ENCODE peak calls at places on chromosomes 7 and 10, in four cellular contexts. Y is kidney, G is lower lobe of right lung, N is cardiac muscle cell. B is an unnamed sample.

GRCh38 chr7:45092100-45092930 is 3.5 kb upstream of the NACAD start:
- DNase-seq in N (no peak), G (no peak), Y (no peak), B (no peak)

GRCh38 chr7:33757563-33758165 is 147.7 kb upstream of the BMPER start:
- DNase-seq in Y (no peak), N (peak; percentile 75), G (no peak), B (no peak)

GRCh38 chr10:113890769-113891168 is 36.3 kb downstream of the NHLRC2 start:
- DNase-seq in G (no peak), N (no peak), Y (no peak), B (no peak)

GRCh38 chr7:34596887-34597286 is 61.1 kb upstream of the NPSR1 start:
- DNase-seq in G (no peak), Y (no peak), N (peak; percentile 5), B (no peak)

GRCh38 chr10:33483124-33483794 is 148.8 kb upstream of the NRP1 start:
- DNase-seq in Y (no peak), N (no peak), G (no peak), B (no peak)

GRCh38 chr10:11162828-11163599 is 145.3 kb downstream of the CELF2 start:
- DNase-seq in N (peak; percentile 69), G (peak; percentile 82), Y (no peak), B (peak; percentile 81)

GRCh38 chr7:129970816-129971215 is 18.1 kb upstream of the UBE2H start:
- DNase-seq in N (no peak), Y (peak; percentile 81), G (no peak), B (peak; percentile 80)

GRCh38 chr7:78207262-78207661 is 408.7 kb downstream of the PHTF2 start:
- DNase-seq in N (no peak), G (no peak), Y (no peak), B (no peak)

GRCh38 chr10:32120147-32120546 is 63.9 kb upstream of the KIF5B start:
- DNase-seq in G (no peak), Y (no peak), N (no peak), B (no peak)

GRCh38 chr10:17833656-17834055 is 24.5 kb downstream of the MRC1 start:
- DNase-seq in G (no peak), N (no peak), Y (no peak), B (no peak)

GRCh38 chr10:32207544-32207943 is 139.4 kb downstream of the EPC1 start:
- DNase-seq in Y (no peak), N (peak; percentile 51), G (peak; percentile 62), B (peak; percentile 73)

GRCh38 chr7:106127984-106128780 is 16.1 kb upstream of the SYPL1 start:
- DNase-seq in G (no peak), N (no peak), Y (no peak), B (no peak)

GRCh38 chr7:30141405-30142045 is 6.7 kb downstream of the MTURN start:
- DNase-seq in N (no peak), Y (no peak), G (no peak), B (no peak)

GRCh38 chr7:29871787-29872398 is 65.6 kb downstream of the WIPF3 start:
- DNase-seq in G (no peak), N (no peak), Y (no peak), B (no peak)

GRCh38 chr7:134948736-134949135 is 37.6 kb upstream of the AGBL3 start:
- DNase-seq in N (no peak), Y (no peak), G (no peak), B (no peak)

GRCh38 chr10:33052476-33052875 is 94.4 kb upstream of the ITGB1 start:
- DNase-seq in N (no peak), Y (no peak), G (no peak), B (no peak)

GRCh38 chr10:72285972-72286521 is 12.3 kb downstream of the DDIT4 start:
- DNase-seq in G (no peak), Y (peak; percentile 92), N (no peak), B (no peak)

GRCh38 chr7:69871886-69872592 is 273.8 kb downstream of the AUTS2 start:
- DNase-seq in N (peak; percentile 42), G (no peak), Y (no peak), B (no peak)

GRCh38 chr7:43585521-43585920 is 2.6 kb downstream of the STK17A start:
- DNase-seq in Y (no peak), G (no peak), N (no peak), B (no peak)

GRCh38 chr10:30228638-30229037 is 120.4 kb downstream of the MTPAP start:
- DNase-seq in N (no peak), Y (no peak), G (no peak), B (no peak)

GRCh38 chr7:138916731-138917130 is 64.5 kb downstream of the KIAA1549 start:
- DNase-seq in G (no peak), N (no peak), Y (no peak), B (no peak)

GRCh38 chr10:122911889-122912484 is 1.6 kb downstream of the FAM24A start:
- DNase-seq in Y (no peak), N (peak; percentile 81), G (peak; percentile 45), B (peak; percentile 24)

GRCh38 chr7:39271386-39271785 is 293.7 kb downstream of the POU6F2 start:
- DNase-seq in Y (peak; percentile 72), G (peak; percentile 73), N (peak; percentile 73), B (peak; percentile 22)

GRCh38 chr10:67763499-67764011 is 67.6 kb upstream of the CTNNA3 start:
- DNase-seq in N (peak; percentile 73), Y (peak; percentile 91), G (peak; percentile 84), B (peak; percentile 75)

GRCh38 chr10:119316729-119317097 is 109.3 kb downstream of the GRK5 start:
- DNase-seq in N (no peak), Y (no peak), G (no peak), B (no peak)

GRCh38 chr10:103712898-103713498 is 142.4 kb downstream of the SH3PXD2A start:
- DNase-seq in N (peak; percentile 86), Y (peak; percentile 79), G (peak; percentile 73), B (peak; percentile 87)

GRCh38 chr7:5622286-5622685 is 159.2 kb downstream of the RNF216 start:
- DNase-seq in N (no peak), G (no peak), Y (peak; percentile 74), B (no peak)

GRCh38 chr7:132609222-132609621 is 33.0 kb upstream of the PLXNA4 start:
- DNase-seq in G (no peak), N (no peak), Y (no peak), B (no peak)

GRCh38 chr7:111091623-111092370 is 870 bp downstream of the LRRN3 start:
- DNase-seq in Y (no peak), G (no peak), N (no peak), B (no peak)

GRCh38 chr7:124840435-124840834 is 74.8 kb upstream of the GPR37 start:
- DNase-seq in N (no peak), G (no peak), Y (no peak), B (no peak)

GRCh38 chr7:153432056-153432455 is 620.1 kb upstream of the DPP6 start:
- DNase-seq in G (no peak), N (peak; percentile 3), Y (no peak), B (no peak)

GRCh38 chr10:31760674-31761081 is 168.0 kb downstream of the ARHGAP12 start:
- DNase-seq in G (no peak), N (no peak), Y (no peak), B (no peak)

GRCh38 chr7:15113752-15114151 is 211.2 kb upstream of the DGKB start:
- DNase-seq in Y (no peak), G (no peak), N (no peak), B (no peak)

GRCh38 chr10:71067098-71067760 is 145.1 kb upstream of the UNC5B start:
- DNase-seq in Y (no peak), N (no peak), G (no peak), B (no peak)

GRCh38 chr7:27364344-27364758 is 121.7 kb downstream of the EVX1 start:
- DNase-seq in Y (no peak), N (no peak), G (no peak), B (peak; percentile 44)

GRCh38 chr10:123865880-123866279 is 25.7 kb downstream of the CPXM2 start:
- DNase-seq in G (no peak), N (no peak), Y (no peak), B (no peak)

GRCh38 chr7:55179897-55180682 is 161.3 kb downstream of the EGFR start:
- DNase-seq in N (no peak), Y (no peak), G (no peak), B (no peak)

GRCh38 chr7:100682991-100683658 is 9.6 kb downstream of the GNB2 start:
- DNase-seq in G (peak; percentile 46), N (no peak), Y (peak; percentile 78), B (no peak)
- H3K36me3 ChIP-seq in G (peaks cover 100% of the 10 kb centered on the region), N (peaks cover 60% of the 10 kb centered on the region), Y (peaks cover 26% of the 10 kb centered on the region), B (no peaks in the 10 kb centered on the region)

DNA sequence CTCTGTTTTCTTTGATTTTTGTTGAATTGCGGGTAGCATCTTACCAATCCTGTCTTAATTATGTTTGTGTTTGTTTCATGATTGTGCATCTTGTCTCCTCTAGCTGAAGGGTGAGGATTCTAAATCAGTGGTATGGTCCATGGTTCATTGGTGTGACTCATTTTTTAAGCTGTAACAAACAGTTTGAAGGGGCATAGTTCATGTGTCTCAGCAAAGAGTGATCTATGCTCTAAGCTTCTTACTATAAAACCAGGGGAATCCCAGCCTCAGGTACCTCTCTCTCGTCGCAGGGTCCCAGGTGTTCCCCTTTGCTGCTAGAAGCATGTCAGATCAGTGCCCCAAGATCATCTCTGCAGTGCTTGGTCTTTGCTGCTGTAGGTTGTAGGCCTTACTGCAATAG is 100.1 kb downstream of the OTUD1 start:
- DNase-seq in N (no peak), Y (no peak), G (no peak), B (no peak)
- H3K4me1 ChIP-seq in N (no peaks in the 10 kb centered on the region), Y (peaks cover 2% of the 10 kb centered on the region), G (peaks cover 22% of the 10 kb centered on the region), B (peaks cover 7% of the 10 kb centered on the region)

DNA sequence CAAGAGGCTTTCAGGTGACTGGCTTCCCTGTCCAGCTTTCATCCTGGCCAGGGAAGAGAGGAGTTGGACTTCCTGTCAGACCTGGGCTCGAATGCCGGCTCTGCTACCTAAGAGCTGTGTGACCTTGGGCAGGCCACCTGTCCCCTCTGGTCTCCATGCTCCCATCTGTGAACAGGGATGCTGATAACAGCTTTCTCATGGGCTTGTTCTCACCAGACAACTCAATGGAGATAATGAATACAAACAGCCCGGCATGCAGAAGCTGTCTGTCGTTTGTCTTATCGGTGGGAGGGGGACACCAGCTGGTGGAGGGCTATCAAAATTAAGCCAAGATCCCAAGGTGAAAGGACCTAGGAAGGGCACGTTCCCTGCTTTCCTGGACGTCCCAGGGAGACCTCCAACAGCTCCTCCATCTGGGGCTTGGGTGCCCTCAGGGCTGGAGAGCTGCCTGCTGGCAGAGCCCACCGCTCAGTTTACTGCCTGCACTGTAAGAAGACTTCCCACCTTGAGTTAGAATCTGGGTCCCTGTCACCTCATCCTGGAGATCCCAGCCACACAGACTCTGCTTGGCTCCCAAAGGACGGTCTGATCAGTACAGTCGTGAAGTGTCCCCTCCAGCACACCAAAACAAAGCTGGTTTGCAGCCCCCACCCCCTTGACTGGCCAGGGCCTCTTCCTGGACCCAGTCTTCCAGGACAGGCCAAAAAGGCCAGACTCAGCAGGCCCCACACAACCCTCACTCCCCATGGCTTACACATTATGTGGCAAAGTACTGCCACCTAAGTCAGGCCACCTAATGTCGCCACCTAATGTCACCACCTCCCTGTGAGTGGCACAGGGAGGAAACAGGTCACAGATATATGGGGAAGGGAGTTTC is 40.9 kb downstream of the PPIF start:
- DNase-seq in G (no peak), N (no peak), Y (peak; percentile 61), B (peak; percentile 5)
- H3K36me3 ChIP-seq in G (peaks cover 40% of the 10 kb centered on the region), N (no peaks in the 10 kb centered on the region), Y (no peaks in the 10 kb centered on the region), B (no peaks in the 10 kb centered on the region)

DNA sequence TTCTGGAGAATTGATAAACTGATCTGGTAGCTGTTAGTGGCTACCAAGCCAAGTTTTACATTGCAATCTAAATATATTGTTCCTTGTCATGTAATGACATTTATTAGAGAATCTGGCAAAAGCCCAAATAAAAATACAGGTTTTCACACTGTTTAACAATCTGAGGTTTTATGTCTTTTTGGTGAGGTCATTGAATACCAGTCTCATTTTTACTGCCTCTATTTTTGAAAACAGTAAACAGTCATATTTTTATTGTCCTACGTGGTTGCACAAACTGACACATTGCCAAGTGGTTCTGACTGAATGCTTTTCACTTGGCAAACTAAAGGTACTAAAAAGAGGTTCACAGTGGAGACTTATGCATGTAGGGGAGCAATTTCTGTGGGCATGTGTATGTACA is 157.5 kb downstream of the PRKG1 start:
- DNase-seq in N (no peak), G (no peak), Y (no peak), B (no peak)
- H3K4me1 ChIP-seq in N (no peaks in the 10 kb centered on the region), G (peaks cover 9% of the 10 kb centered on the region), Y (peaks cover 10% of the 10 kb centered on the region), B (peaks cover 29% of the 10 kb centered on the region)

GRCh38 chr10:78528749-78529204 is 495.1 kb downstream of the RPS24 start:
- DNase-seq in Y (no peak), G (no peak), N (no peak), B (no peak)
- H3K36me3 ChIP-seq in Y (no peaks in the 10 kb centered on the region), G (no peaks in the 10 kb centered on the region), N (no peaks in the 10 kb centered on the region), B (no peaks in the 10 kb centered on the region)

B was measured in transverse colon.